ENCODE peak calls at places on chromosomes 11 and 22, in four cellular contexts. B is Caco-2, U is OCI-LY7, O is GM04504. N is an unnamed sample.

GRCh38 chr11:121293276-121293569 is 652 bp downstream of the SC5D start:
- DNase-seq in O (no peak), B (no peak), U (no peak), N (no peak)

GRCh38 chr22:23912293-23912903 is 18.2 kb downstream of the MIF start:
- DNase-seq in O (no peak), B (no peak), U (no peak), N (no peak)

GRCh38 chr22:49243965-49244364 is 583.7 kb downstream of the BRD1 start:
- DNase-seq in O (no peak), U (no peak), B (no peak), N (no peak)

GRCh38 chr22:46763051-46763705 is 728 bp downstream of the TBC1D22A start:
- DNase-seq in B (no peak), U (peak), O (no peak), N (peak)

GRCh38 chr11:89660234-89660633 is 49.9 kb upstream of the TRIM77 start:
- DNase-seq in U (no peak), O (no peak), B (peak), N (no peak)

GRCh38 chr11:71383461-71383860 is 64.7 kb downstream of the DHCR7 start:
- DNase-seq in O (no peak), B (no peak), U (peak), N (no peak)

GRCh38 chr11:116865696-116866095 is 28.3 kb upstream of the APOA1 start:
- DNase-seq in B (no peak), O (peak), U (no peak), N (peak)

GRCh38 chr11:62390237-62390636 is 28.6 kb upstream of the SCGB1A1 start:
- DNase-seq in B (no peak), U (no peak), O (no peak), N (no peak)

GRCh38 chr11:121154473-121154872 is 53.4 kb downstream of the TECTA start:
- DNase-seq in B (no peak), U (no peak), O (no peak), N (no peak)

GRCh38 chr11:43916621-43917020 is 25.8 kb upstream of the C11orf96 start:
- DNase-seq in U (no peak), B (no peak), O (no peak), N (no peak)

GRCh38 chr11:69475141-69475865 is 6.2 kb upstream of the LINC01488 start:
- DNase-seq in U (no peak), O (no peak), B (no peak), N (no peak)

GRCh38 chr11:15987044-15987443 is 369.3 kb downstream of the SOX6 start:
- DNase-seq in O (no peak), B (no peak), U (no peak), N (no peak)

GRCh38 chr11:111452146-111452545 is 60.0 kb downstream of the BTG4 start:
- DNase-seq in U (no peak), B (no peak), O (no peak), N (no peak)

GRCh38 chr11:334264-335033 is 13.8 kb upstream of the IFITM3 start:
- DNase-seq in O (no peak), U (no peak), B (peak), N (peak)

GRCh38 chr11:88404932-88405710 is 67.6 kb upstream of the CTSC start:
- DNase-seq in B (no peak), U (no peak), O (no peak), N (no peak)

GRCh38 chr11:1310772-1311468 is 1.5 kb upstream of the TOLLIP start:
- DNase-seq in B (peak), O (no peak), U (peak), N (no peak)

GRCh38 chr11:12465332-12465731 is 88.0 kb downstream of the PARVA start:
- DNase-seq in U (no peak), B (no peak), O (no peak), N (no peak)

GRCh38 chr11:126926376-126926791 is 74.2 kb downstream of the KIRREL3 start:
- DNase-seq in U (no peak), B (no peak), O (no peak), N (no peak)

GRCh38 chr22:25165785-25166184 is 33.9 kb upstream of the CRYBB3 start:
- DNase-seq in O (no peak), B (no peak), U (no peak), N (no peak)

GRCh38 chr22:38098410-38099249 is 11.9 kb downstream of the BAIAP2L2 start:
- DNase-seq in O (peak), U (no peak), B (no peak), N (no peak)

GRCh38 chr11:46277313-46277622 is 194 bp upstream of the CREB3L1 start:
- DNase-seq in U (no peak), O (no peak), B (no peak), N (no peak)

GRCh38 chr11:3836903-3837302 is 3.9 kb downstream of the RHOG start:
- DNase-seq in O (no peak), U (peak), B (no peak), N (peak)

GRCh38 chr22:46056169-46057041 is 79.4 kb upstream of the WNT7B start:
- DNase-seq in O (no peak), B (no peak), U (peak), N (no peak)

GRCh38 chr11:33819278-33819677 is 45.0 kb upstream of the FBXO3 start:
- DNase-seq in U (no peak), O (no peak), B (no peak), N (no peak)

GRCh38 chr11:75273989-75274391 is 33.4 kb downstream of the TPBGL start:
- DNase-seq in U (no peak), O (no peak), B (no peak), N (no peak)

N was measured in trophoblast cell.